ENCODE peak calls at places on chromosomes 16 and 17, in ten cellular contexts. One of them, this sample, is unnamed.

GRCh38 chr17:76667356-76667755 is 23.8 kb upstream of the ST6GALNAC1 start:
- DNase-seq in aorta: no peak
- DNase-seq in lower lobe of right lung: no peak
- DNase-seq in H9: no peak
- DNase-seq in HCT116: no peak
- DNase-seq in left ventricle myocardium inferior: no peak
- DNase-seq in tibial artery: no peak
- DNase-seq in neural progenitor cell: no peak
- DNase-seq in foreskin keratinocyte: no peak
- DNase-seq in NT2/D1: no peak
- DNase-seq in this sample: no peak

GRCh38 chr17:27848941-27849340 is 44.2 kb downstream of the LYRM9 start:
- DNase-seq in aorta: no peak
- DNase-seq in lower lobe of right lung: no peak
- DNase-seq in H9: no peak
- DNase-seq in HCT116: no peak
- DNase-seq in left ventricle myocardium inferior: no peak
- DNase-seq in tibial artery: no peak
- DNase-seq in neural progenitor cell: no peak
- DNase-seq in foreskin keratinocyte: no peak
- DNase-seq in NT2/D1: no peak
- DNase-seq in this sample: no peak

GRCh38 chr17:63139356-63139755 is 173.3 kb downstream of the TANC2 start:
- DNase-seq in aorta: no peak
- DNase-seq in lower lobe of right lung: no peak
- DNase-seq in H9: no peak
- DNase-seq in HCT116: no peak
- DNase-seq in left ventricle myocardium inferior: no peak
- DNase-seq in tibial artery: no peak
- DNase-seq in neural progenitor cell: no peak
- DNase-seq in foreskin keratinocyte: no peak
- DNase-seq in NT2/D1: no peak
- DNase-seq in this sample: no peak

GRCh38 chr17:77961741-77962140 is 3.2 kb downstream of the TNRC6C start:
- DNase-seq in aorta: no peak
- DNase-seq in lower lobe of right lung: no peak
- DNase-seq in H9: no peak
- DNase-seq in HCT116: no peak
- DNase-seq in left ventricle myocardium inferior: no peak
- DNase-seq in tibial artery: no peak
- DNase-seq in neural progenitor cell: no peak
- DNase-seq in foreskin keratinocyte: no peak
- DNase-seq in NT2/D1: no peak
- DNase-seq in this sample: no peak

GRCh38 chr16:56332464-56333079 is 92.8 kb downstream of the AMFR start:
- DNase-seq in aorta: peak; percentile 70
- DNase-seq in lower lobe of right lung: no peak
- DNase-seq in H9: peak; percentile 93
- DNase-seq in HCT116: peak; percentile 65
- DNase-seq in left ventricle myocardium inferior: peak; percentile 60
- DNase-seq in tibial artery: no peak
- DNase-seq in neural progenitor cell: peak; percentile 58
- DNase-seq in foreskin keratinocyte: no peak
- DNase-seq in NT2/D1: peak; percentile 16
- DNase-seq in this sample: no peak

GRCh38 chr16:23434380-23434779 is 18.6 kb downstream of the COG7 start:
- DNase-seq in aorta: no peak
- DNase-seq in lower lobe of right lung: no peak
- DNase-seq in H9: no peak
- DNase-seq in HCT116: peak; percentile 59
- DNase-seq in left ventricle myocardium inferior: no peak
- DNase-seq in tibial artery: no peak
- DNase-seq in neural progenitor cell: peak; percentile 65
- DNase-seq in foreskin keratinocyte: peak; percentile 14
- DNase-seq in NT2/D1: peak; percentile 63
- DNase-seq in this sample: no peak

GRCh38 chr16:1300664-1301476 is 8.6 kb upstream of the UBE2I start:
- DNase-seq in aorta: peak; percentile 80
- DNase-seq in lower lobe of right lung: peak; percentile 84
- DNase-seq in H9: peak; percentile 87
- DNase-seq in HCT116: no peak
- DNase-seq in left ventricle myocardium inferior: peak; percentile 66
- DNase-seq in tibial artery: no peak
- DNase-seq in neural progenitor cell: peak; percentile 84
- DNase-seq in foreskin keratinocyte: no peak
- DNase-seq in NT2/D1: peak; percentile 30
- DNase-seq in this sample: no peak

GRCh38 chr16:87407511-87408112 is 15.5 kb downstream of the MAP1LC3B start:
- DNase-seq in aorta: no peak
- DNase-seq in lower lobe of right lung: peak; percentile 80
- DNase-seq in H9: no peak
- DNase-seq in HCT116: peak; percentile 100
- DNase-seq in left ventricle myocardium inferior: peak; percentile 44
- DNase-seq in tibial artery: peak; percentile 78
- DNase-seq in neural progenitor cell: no peak
- DNase-seq in foreskin keratinocyte: no peak
- DNase-seq in NT2/D1: no peak
- DNase-seq in this sample: no peak

GRCh38 chr17:78769200-78769773 is 12.8 kb downstream of the CYTH1 start:
- DNase-seq in aorta: no peak
- DNase-seq in lower lobe of right lung: no peak
- DNase-seq in H9: no peak
- DNase-seq in HCT116: no peak
- DNase-seq in left ventricle myocardium inferior: no peak
- DNase-seq in tibial artery: no peak
- DNase-seq in neural progenitor cell: no peak
- DNase-seq in foreskin keratinocyte: no peak
- DNase-seq in NT2/D1: no peak
- DNase-seq in this sample: no peak

GRCh38 chr17:79814966-79815835 is 18.3 kb upstream of the CBX8 start:
- DNase-seq in aorta: peak; percentile 67
- DNase-seq in lower lobe of right lung: peak; percentile 83
- DNase-seq in H9: peak; percentile 68
- DNase-seq in HCT116: no peak
- DNase-seq in left ventricle myocardium inferior: no peak
- DNase-seq in tibial artery: no peak
- DNase-seq in neural progenitor cell: peak; percentile 66
- DNase-seq in foreskin keratinocyte: no peak
- DNase-seq in NT2/D1: no peak
- DNase-seq in this sample: peak; percentile 75

GRCh38 chr17:67293251-67294203 is 48.5 kb upstream of the HELZ start:
- DNase-seq in aorta: peak; percentile 83
- DNase-seq in lower lobe of right lung: peak; percentile 80
- DNase-seq in H9: peak; percentile 93
- DNase-seq in HCT116: peak; percentile 69
- DNase-seq in left ventricle myocardium inferior: peak; percentile 61
- DNase-seq in tibial artery: peak; percentile 77
- DNase-seq in neural progenitor cell: peak; percentile 75
- DNase-seq in foreskin keratinocyte: no peak
- DNase-seq in NT2/D1: no peak
- DNase-seq in this sample: peak; percentile 69

GRCh38 chr17:81925860-81926450 is 1.6 kb downstream of the MAFG start:
- DNase-seq in aorta: no peak
- DNase-seq in lower lobe of right lung: no peak
- DNase-seq in H9: no peak
- DNase-seq in HCT116: no peak
- DNase-seq in left ventricle myocardium inferior: no peak
- DNase-seq in tibial artery: no peak
- DNase-seq in neural progenitor cell: no peak
- DNase-seq in foreskin keratinocyte: no peak
- DNase-seq in NT2/D1: no peak
- DNase-seq in this sample: no peak
- H3K4me1 ChIP-seq in aorta: no peaks in the 10 kb centered on the region
- H3K4me1 ChIP-seq in lower lobe of right lung: peaks cover 58% of the 10 kb centered on the region
- H3K4me1 ChIP-seq in H9: peaks cover 3% of the 10 kb centered on the region
- H3K4me1 ChIP-seq in HCT116: peaks cover 64% of the 10 kb centered on the region
- H3K4me1 ChIP-seq in left ventricle myocardium inferior: peaks cover 70% of the 10 kb centered on the region
- H3K4me1 ChIP-seq in tibial artery: peaks cover 40% of the 10 kb centered on the region
- H3K4me1 ChIP-seq in neural progenitor cell: peaks cover 33% of the 10 kb centered on the region
- H3K4me1 ChIP-seq in foreskin keratinocyte: peaks cover 7% of the 10 kb centered on the region
- H3K4me1 ChIP-seq in NT2/D1: peaks cover 44% of the 10 kb centered on the region
- H3K4me1 ChIP-seq in this sample: peaks cover 14% of the 10 kb centered on the region

GRCh38 chr16:84749815-84750214 is 50.0 kb downstream of the USP10 start:
- DNase-seq in aorta: no peak
- DNase-seq in lower lobe of right lung: no peak
- DNase-seq in H9: no peak
- DNase-seq in HCT116: no peak
- DNase-seq in left ventricle myocardium inferior: no peak
- DNase-seq in tibial artery: no peak
- DNase-seq in neural progenitor cell: no peak
- DNase-seq in foreskin keratinocyte: no peak
- DNase-seq in NT2/D1: no peak
- DNase-seq in this sample: no peak

GRCh38 chr16:84752600-84752999 is 52.8 kb downstream of the USP10 start:
- DNase-seq in aorta: no peak
- DNase-seq in lower lobe of right lung: no peak
- DNase-seq in H9: no peak
- DNase-seq in HCT116: no peak
- DNase-seq in left ventricle myocardium inferior: no peak
- DNase-seq in tibial artery: no peak
- DNase-seq in neural progenitor cell: no peak
- DNase-seq in foreskin keratinocyte: no peak
- DNase-seq in NT2/D1: no peak
- DNase-seq in this sample: no peak

GRCh38 chr16:84751241-84751640 is 51.4 kb downstream of the USP10 start:
- DNase-seq in aorta: no peak
- DNase-seq in lower lobe of right lung: no peak
- DNase-seq in H9: no peak
- DNase-seq in HCT116: no peak
- DNase-seq in left ventricle myocardium inferior: no peak
- DNase-seq in tibial artery: no peak
- DNase-seq in neural progenitor cell: no peak
- DNase-seq in foreskin keratinocyte: no peak
- DNase-seq in NT2/D1: no peak
- DNase-seq in this sample: no peak

GRCh38 chr16:84753412-84754325 is 53.9 kb downstream of the USP10 start:
- DNase-seq in aorta: no peak
- DNase-seq in lower lobe of right lung: no peak
- DNase-seq in H9: no peak
- DNase-seq in HCT116: no peak
- DNase-seq in left ventricle myocardium inferior: no peak
- DNase-seq in tibial artery: no peak
- DNase-seq in neural progenitor cell: no peak
- DNase-seq in foreskin keratinocyte: no peak
- DNase-seq in NT2/D1: no peak
- DNase-seq in this sample: no peak

DNA sequence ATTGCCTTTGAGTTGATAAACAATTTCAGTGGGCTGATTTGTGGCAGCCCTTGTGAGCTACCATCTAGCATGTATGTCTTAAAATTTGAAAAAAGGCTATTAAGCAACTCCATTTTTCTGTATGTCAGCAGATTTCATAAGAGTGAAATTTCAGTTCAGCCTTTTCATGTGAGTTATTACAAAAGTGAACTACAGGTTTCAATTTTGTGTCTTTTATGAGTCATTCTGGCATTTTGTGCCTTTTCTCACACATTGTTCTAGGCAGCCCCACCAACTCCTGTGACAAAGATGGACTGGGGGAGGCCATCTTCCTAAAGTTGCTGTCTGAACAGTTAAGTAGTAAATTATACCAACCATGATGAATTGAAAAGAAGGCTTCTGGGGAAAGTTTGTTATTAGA is 52.1 kb downstream of the USP10 start:
- DNase-seq in aorta: no peak
- DNase-seq in lower lobe of right lung: no peak
- DNase-seq in H9: no peak
- DNase-seq in HCT116: no peak
- DNase-seq in left ventricle myocardium inferior: no peak
- DNase-seq in tibial artery: no peak
- DNase-seq in neural progenitor cell: no peak
- DNase-seq in foreskin keratinocyte: no peak
- DNase-seq in NT2/D1: no peak
- DNase-seq in this sample: no peak
- H3K4me1 ChIP-seq in aorta: no peaks in the 10 kb centered on the region
- H3K4me1 ChIP-seq in lower lobe of right lung: peaks cover 47% of the 10 kb centered on the region
- H3K4me1 ChIP-seq in H9: no peaks in the 10 kb centered on the region
- H3K4me1 ChIP-seq in HCT116: peaks cover 13% of the 10 kb centered on the region
- H3K4me1 ChIP-seq in left ventricle myocardium inferior: peaks cover 43% of the 10 kb centered on the region
- H3K4me1 ChIP-seq in tibial artery: no peaks in the 10 kb centered on the region
- H3K4me1 ChIP-seq in neural progenitor cell: no peaks in the 10 kb centered on the region
- H3K4me1 ChIP-seq in foreskin keratinocyte: peaks cover 9% of the 10 kb centered on the region
- H3K4me1 ChIP-seq in NT2/D1: no peaks in the 10 kb centered on the region
- H3K4me1 ChIP-seq in this sample: peaks cover 23% of the 10 kb centered on the region

DNA sequence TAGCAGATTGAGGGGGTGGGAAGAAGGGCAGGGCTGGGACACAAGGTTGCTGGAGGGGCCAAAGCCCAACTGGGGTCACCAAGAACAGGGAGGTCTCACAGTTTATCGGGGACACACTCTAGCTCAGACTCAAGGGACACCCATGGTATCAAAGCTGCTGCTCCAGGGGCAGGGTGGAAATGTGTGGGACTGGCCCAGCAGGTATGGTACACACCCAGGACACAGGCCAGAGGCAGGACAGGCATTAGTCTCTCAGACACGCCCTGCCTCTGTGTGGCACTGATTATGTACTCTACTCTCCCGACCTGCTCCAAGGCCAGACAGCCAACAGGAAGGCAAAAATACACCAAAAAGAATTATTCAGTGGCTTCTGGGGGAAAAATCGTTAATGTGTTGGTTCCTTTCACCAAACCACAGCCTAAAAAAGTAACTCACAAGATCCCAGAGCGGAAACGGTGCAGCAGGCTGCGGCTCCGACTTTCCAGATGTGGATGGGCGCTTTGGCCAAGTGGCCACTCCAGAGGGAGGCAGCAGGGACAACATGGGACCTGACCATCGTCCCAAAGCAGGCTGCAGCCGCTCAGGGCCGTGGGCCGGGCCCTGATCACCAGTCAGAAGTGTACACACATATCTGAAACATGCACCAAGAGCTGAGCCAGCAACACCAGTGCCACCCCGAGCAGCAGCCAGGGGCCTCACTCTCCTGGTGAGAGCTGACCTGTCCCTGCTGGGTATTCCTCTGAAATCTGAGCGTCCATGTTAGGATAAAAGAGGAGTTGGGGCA is 978 bp upstream of the SIRT7 start:
- DNase-seq in aorta: no peak
- DNase-seq in lower lobe of right lung: no peak
- DNase-seq in H9: no peak
- DNase-seq in HCT116: no peak
- DNase-seq in left ventricle myocardium inferior: no peak
- DNase-seq in tibial artery: no peak
- DNase-seq in neural progenitor cell: no peak
- DNase-seq in foreskin keratinocyte: no peak
- DNase-seq in NT2/D1: no peak
- DNase-seq in this sample: no peak
- H3K4me1 ChIP-seq in aorta: no peaks in the 10 kb centered on the region
- H3K4me1 ChIP-seq in lower lobe of right lung: peaks cover 59% of the 10 kb centered on the region
- H3K4me1 ChIP-seq in H9: no peaks in the 10 kb centered on the region
- H3K4me1 ChIP-seq in HCT116: peaks cover 46% of the 10 kb centered on the region
- H3K4me1 ChIP-seq in left ventricle myocardium inferior: peaks cover 66% of the 10 kb centered on the region
- H3K4me1 ChIP-seq in tibial artery: peaks cover 25% of the 10 kb centered on the region
- H3K4me1 ChIP-seq in neural progenitor cell: peaks cover 22% of the 10 kb centered on the region
- H3K4me1 ChIP-seq in foreskin keratinocyte: peaks cover 13% of the 10 kb centered on the region
- H3K4me1 ChIP-seq in NT2/D1: peaks cover 31% of the 10 kb centered on the region
- H3K4me1 ChIP-seq in this sample: peaks cover 13% of the 10 kb centered on the region

DNA sequence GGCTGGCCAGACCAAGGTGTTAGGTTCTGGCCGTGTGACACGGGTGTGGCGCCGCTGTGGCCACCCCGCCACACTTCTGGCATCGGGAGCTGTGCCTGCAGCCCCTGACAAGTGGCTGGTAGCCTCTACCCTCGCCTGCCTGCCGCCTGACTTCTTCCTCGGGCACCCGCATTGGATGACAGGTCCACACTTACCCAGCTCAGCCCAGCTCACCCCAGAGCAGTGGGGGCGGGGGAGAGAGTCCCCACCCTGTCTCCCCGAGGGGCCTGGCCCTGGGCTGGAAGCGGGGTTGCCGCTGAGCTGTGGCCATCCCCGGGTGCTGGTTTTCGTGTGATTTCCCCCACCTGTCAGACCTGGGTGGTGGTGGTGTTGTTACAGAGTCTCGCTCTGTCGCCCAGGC is 53.9 kb upstream of the ACSF3 start:
- DNase-seq in aorta: peak; percentile 36
- DNase-seq in lower lobe of right lung: peak; percentile 30
- DNase-seq in H9: no peak
- DNase-seq in HCT116: no peak
- DNase-seq in left ventricle myocardium inferior: no peak
- DNase-seq in tibial artery: no peak
- DNase-seq in neural progenitor cell: no peak
- DNase-seq in foreskin keratinocyte: no peak
- DNase-seq in NT2/D1: no peak
- DNase-seq in this sample: peak; percentile 61
- H3K4me1 ChIP-seq in aorta: no peaks in the 10 kb centered on the region
- H3K4me1 ChIP-seq in lower lobe of right lung: no peaks in the 10 kb centered on the region
- H3K4me1 ChIP-seq in H9: no peaks in the 10 kb centered on the region
- H3K4me1 ChIP-seq in HCT116: no peaks in the 10 kb centered on the region
- H3K4me1 ChIP-seq in left ventricle myocardium inferior: no peaks in the 10 kb centered on the region
- H3K4me1 ChIP-seq in tibial artery: no peaks in the 10 kb centered on the region
- H3K4me1 ChIP-seq in neural progenitor cell: peaks cover 5% of the 10 kb centered on the region
- H3K4me1 ChIP-seq in foreskin keratinocyte: no peaks in the 10 kb centered on the region
- H3K4me1 ChIP-seq in NT2/D1: peaks cover 7% of the 10 kb centered on the region
- H3K4me1 ChIP-seq in this sample: no peaks in the 10 kb centered on the region

This sample was measured in RWPE2.